ENCODE peak calls at places on chromosomes 16 and 17, in nine cellular contexts. I is activated CD8-positive, alpha-beta T cell treated with anti-CD3 and anti-CD28 coated beads for 36 hours; X is RCC 7860; Q is stimulated activated naive B cell treated with anti-CD40 and anti-IgM and Interleukin-4, amounts not matched to agents 10 μg/mL and 1 μg/mL and 100 μg/mL, for 72 hours; U is cardiac septum; H is hepatocyte; G is caudate nucleus; J is foreskin keratinocyte; B is EL. F is an unnamed sample.

GRCh38 chr16:56617212-56618085 is 8.1 kb upstream of the MT1E start:
- DNase-seq in B (peak), H (peak), G (no peak), U (peak), I (peak), X (no peak), Q (no peak), J (peak), F (no peak)

GRCh38 chr17:27529230-27529796 is 73.1 kb downstream of the KSR1 start:
- DNase-seq in J (no peak), G (no peak), H (no peak), U (no peak), I (peak), B (no peak), Q (no peak), X (no peak), F (no peak)

GRCh38 chr17:20244671-20245070 is 222.7 kb downstream of the LGALS9B start:
- DNase-seq in U (no peak), G (no peak), X (no peak), B (no peak), Q (no peak), I (no peak), H (no peak), J (no peak), F (no peak)

GRCh38 chr16:68093816-68094613 is 8.8 kb downstream of the NFATC3 start:
- DNase-seq in I (peak), G (no peak), Q (no peak), J (peak), U (no peak), B (peak), X (no peak), H (no peak), F (no peak)

GRCh38 chr16:49634235-49635008 is 221.5 kb downstream of the ZNF423 start:
- DNase-seq in B (no peak), H (no peak), I (no peak), U (peak), X (no peak), Q (no peak), G (no peak), J (no peak), F (no peak)

GRCh38 chr17:38727661-38728220 is 2.4 kb upstream of the CISD3 start:
- DNase-seq in J (no peak), H (no peak), X (no peak), I (peak), U (no peak), B (no peak), Q (no peak), G (no peak), F (no peak)

GRCh38 chr16:30399435-30400186 is 4.4 kb downstream of the ZNF48 start:
- DNase-seq in I (no peak), Q (no peak), B (no peak), U (peak), J (no peak), G (no peak), X (no peak), H (no peak), F (no peak)

GRCh38 chr16:24011237-24011636 is 175.5 kb downstream of the PRKCB start:
- DNase-seq in J (no peak), B (no peak), I (no peak), G (no peak), Q (no peak), H (no peak), X (no peak), U (no peak), F (no peak)

GRCh38 chr16:73420244-73421040 is 372.5 kb upstream of the ZFHX3 start:
- DNase-seq in I (no peak), B (peak), J (peak), G (no peak), X (peak), Q (no peak), U (no peak), H (no peak), F (no peak)

GRCh38 chr16:54070944-54071343 is 215.6 kb downstream of the IRX3 start:
- DNase-seq in B (no peak), X (no peak), Q (no peak), H (no peak), I (no peak), G (no peak), J (no peak), U (no peak), F (no peak)

GRCh38 chr16:30551781-30552180 is 6.4 kb downstream of the ZNF764 start:
- DNase-seq in B (no peak), J (no peak), U (no peak), I (peak), G (no peak), Q (no peak), H (no peak), X (no peak), F (no peak)

GRCh38 chr17:29590979-29591736 is 1.7 kb upstream of the GIT1 start:
- DNase-seq in I (peak), Q (no peak), H (peak), B (peak), U (no peak), X (no peak), G (no peak), J (peak), F (no peak)

GRCh38 chr17:38334480-38335364 is 9.0 kb downstream of the GPR179 start:
- DNase-seq in Q (no peak), B (no peak), X (no peak), J (no peak), H (no peak), U (no peak), I (no peak), G (no peak), F (no peak)

GRCh38 chr17:2244545-2245525 is 58.8 kb downstream of the SMG6 start:
- DNase-seq in H (peak), Q (peak), B (peak), G (peak), I (peak), X (peak), J (peak), U (peak), F (peak)

GRCh38 chr16:53220585-53220984 is 165.8 kb downstream of the CHD9 start:
- DNase-seq in J (no peak), Q (no peak), H (peak), B (peak), X (no peak), G (no peak), U (no peak), I (peak), F (no peak)

GRCh38 chr16:27169511-27170071 is 33.7 kb upstream of the KDM8 start:
- DNase-seq in U (no peak), G (no peak), J (peak), B (peak), X (peak), Q (peak), H (peak), I (peak), F (no peak)

GRCh38 chr17:17732892-17733670 is 51.8 kb downstream of the RAI1 start:
- DNase-seq in B (peak), Q (no peak), G (no peak), U (no peak), I (no peak), X (peak), H (no peak), J (peak), F (no peak)

GRCh38 chr16:72061564-72061963 is 1.5 kb upstream of the HPR start:
- DNase-seq in U (no peak), Q (no peak), G (no peak), J (no peak), X (no peak), B (no peak), H (no peak), I (no peak), F (no peak)

GRCh38 chr16:49855822-49856740 is at the start of gene ZNF423:
- DNase-seq in Q (no peak), G (no peak), J (no peak), I (no peak), B (no peak), U (no peak), X (no peak), H (peak), F (no peak)

GRCh38 chr17:12730931-12731521 is 58.3 kb upstream of the ARHGAP44 start:
- DNase-seq in B (peak), G (no peak), Q (no peak), X (no peak), I (no peak), H (peak), J (no peak), U (peak), F (no peak)

GRCh38 chr17:50264263-50265113 is 9.8 kb upstream of the TMEM92 start:
- DNase-seq in Q (no peak), G (no peak), I (no peak), H (peak), B (peak), J (no peak), U (peak), X (no peak), F (no peak)

GRCh38 chr17:17503566-17504130 is 7.5 kb upstream of the RASD1 start:
- DNase-seq in X (no peak), Q (no peak), U (no peak), H (no peak), G (peak), I (no peak), B (no peak), J (no peak), F (no peak)

GRCh38 chr17:42111901-42112551 is 488 bp downstream of the DHX58 start:
- DNase-seq in Q (no peak), I (peak), J (peak), H (no peak), X (no peak), U (no peak), B (peak), G (no peak), F (no peak)

GRCh38 chr17:59668816-59669215 is 38.4 kb downstream of the PTRH2 start:
- DNase-seq in U (no peak), B (peak), G (no peak), I (no peak), Q (no peak), J (peak), H (no peak), X (peak), F (no peak)

GRCh38 chr17:51486091-51486490 is 225.7 kb downstream of the UTP18 start:
- DNase-seq in Q (no peak), G (no peak), I (no peak), U (no peak), H (no peak), B (no peak), X (no peak), J (no peak), F (no peak)

GRCh38 chr17:2683912-2684311 is 27.7 kb downstream of the CLUH start:
- DNase-seq in I (no peak), B (no peak), J (no peak), U (no peak), Q (no peak), H (peak), X (no peak), G (no peak), F (no peak)

GRCh38 chr16:55832788-55833583 is at the start of gene CES1:
- DNase-seq in G (no peak), Q (no peak), I (no peak), H (peak), U (no peak), J (no peak), X (no peak), B (no peak), F (no peak)

GRCh38 chr17:50148226-50149098 is 2.0 kb downstream of the PPP1R9B start:
- DNase-seq in U (peak), H (peak), X (peak), J (peak), B (peak), G (peak), Q (peak), I (peak), F (no peak)

GRCh38 chr16:22659933-22660332 is 149.2 kb downstream of the NPIPB5 start:
- DNase-seq in U (no peak), J (no peak), Q (no peak), I (no peak), B (no peak), X (no peak), G (no peak), H (no peak), F (no peak)

GRCh38 chr17:80426671-80427326 is 11.8 kb downstream of the ENDOV start:
- DNase-seq in H (peak), X (peak), J (peak), U (peak), B (peak), Q (peak), G (peak), I (peak), F (peak)

F was measured in HEK293T.